ENCODE peak calls at places on chromosomes 2 and 18, in six cellular contexts. D, X, J, K, Q and M are unnamed samples. For H3K4me1, the result is how much of the 10 kb centered on the place peaks cover.

GRCh38 chr2:128467321-128467901 is 148.7 kb upstream of the HS6ST1 start:
- DNase-seq in X (no peak), Q (peak), J (no peak), K (no peak), D (peak), M (no peak)

GRCh38 chr2:20205915-20206524 is 18.9 kb downstream of the SDC1 start:
- DNase-seq in D (no peak), J (peak), X (no peak), Q (no peak), K (no peak), M (no peak)

GRCh38 chr2:207321504-207321903 is 155.8 kb upstream of the KLF7 start:
- DNase-seq in X (no peak), K (no peak), D (no peak), Q (no peak), J (no peak), M (no peak)

GRCh38 chr2:7007846-7008741 is 90.9 kb downstream of the RNF144A start:
- DNase-seq in Q (peak), J (peak), K (no peak), X (peak), D (peak), M (no peak)

GRCh38 chr18:48080546-48080945 is 150.1 kb upstream of the SMAD2 start:
- DNase-seq in D (no peak), K (no peak), Q (no peak), J (no peak), X (no peak), M (no peak)

GRCh38 chr2:64711260-64711659 is 57.5 kb upstream of the SERTAD2 start:
- DNase-seq in D (no peak), K (no peak), Q (no peak), J (no peak), X (no peak), M (no peak)

GRCh38 chr2:207189040-207189439 is 23.3 kb upstream of the KLF7 start:
- DNase-seq in J (no peak), Q (no peak), X (no peak), D (no peak), K (no peak), M (no peak)

GRCh38 chr2:65265090-65266045 is 37.7 kb downstream of the ACTR2 start:
- DNase-seq in D (no peak), Q (no peak), K (no peak), X (no peak), J (no peak), M (no peak)

GRCh38 chr18:54134053-54134452 is 90.4 kb downstream of the MBD2 start:
- DNase-seq in X (no peak), K (no peak), Q (no peak), D (no peak), J (no peak), M (no peak)

GRCh38 chr2:34096552-34097171 is 497.6 kb upstream of the FAM98A start:
- DNase-seq in Q (no peak), K (peak), D (no peak), X (no peak), J (peak), M (no peak)

GRCh38 chr2:7031424-7032245 is 114.4 kb downstream of the RNF144A start:
- DNase-seq in Q (peak), J (peak), K (peak), X (peak), D (no peak), M (peak)

GRCh38 chr18:27803957-27804356 is 373.0 kb downstream of the CDH2 start:
- DNase-seq in K (no peak), J (no peak), Q (no peak), D (no peak), X (no peak), M (no peak)

GRCh38 chr18:74819433-74820059 is 221.9 kb downstream of the ZNF407 start:
- DNase-seq in K (no peak), J (no peak), X (no peak), Q (no peak), D (no peak), M (no peak)

GRCh38 chr2:31664949-31665724 is 84.4 kb upstream of the SRD5A2 start:
- DNase-seq in J (no peak), Q (no peak), X (no peak), K (no peak), D (no peak), M (no peak)

GRCh38 chr2:128304715-128305554 is 13.7 kb downstream of the HS6ST1 start:
- DNase-seq in J (peak), Q (peak), D (peak), K (no peak), X (peak), M (peak)

GRCh38 chr2:238404406-238405216 is 22.1 kb upstream of the ASB1 start:
- DNase-seq in X (no peak), D (no peak), K (no peak), Q (no peak), J (no peak), M (no peak)

GRCh38 chr18:2223394-2223793 is 347.9 kb downstream of the METTL4 start:
- DNase-seq in X (no peak), Q (no peak), K (no peak), J (no peak), D (no peak), M (no peak)

DNA sequence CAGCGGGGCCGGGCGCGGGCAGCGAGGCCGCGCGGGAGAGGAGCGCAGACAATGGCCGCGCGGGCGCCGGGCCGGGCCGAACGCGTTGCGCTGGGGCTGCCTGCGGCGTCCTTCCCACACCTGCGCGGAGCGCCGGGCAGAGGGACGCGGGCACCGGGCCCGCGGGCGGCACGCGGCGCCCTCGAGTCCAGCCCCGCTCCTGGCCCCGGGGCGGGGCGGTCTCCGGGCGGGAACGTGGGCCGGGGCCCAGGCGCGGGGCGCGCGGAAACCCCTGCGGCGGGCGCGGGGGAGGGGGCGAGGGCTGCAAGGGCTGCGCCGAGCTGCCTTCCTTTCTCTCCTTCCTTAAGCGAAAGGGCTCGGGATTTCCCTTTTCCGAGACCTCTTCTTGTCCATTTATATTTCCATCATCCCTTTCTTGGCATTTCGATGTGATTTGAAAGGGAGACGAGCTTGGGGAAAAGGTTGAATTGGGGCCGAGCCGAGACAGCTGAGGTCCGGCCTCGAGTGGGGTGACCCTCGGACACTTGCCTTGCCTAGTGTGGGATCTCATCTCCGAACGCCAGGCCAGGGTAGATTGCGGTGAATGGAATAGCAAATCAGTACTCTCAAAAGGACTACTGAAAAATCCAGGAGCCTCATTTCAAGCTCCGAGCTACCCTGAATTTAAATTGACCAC is 678 bp downstream of the KLHL23 start:
- DNase-seq in K (no peak), Q (no peak), X (peak), D (no peak), J (peak), M (no peak)
- H3K4me1 ChIP-seq in K (under half), Q (under half), X (under half), D (under half), J (under half), M (under half)

GRCh38 chr2:148829618-148830017 is 45.4 kb upstream of the KIF5C start:
- DNase-seq in Q (no peak), X (no peak), K (no peak), J (no peak), D (no peak), M (no peak)
- TF ChIP-seq CTCF in Q (no peak), X (no peak), K (no peak), J (no peak), D (no peak), M (no peak)

GRCh38 chr2:61566566-61566965 is 28.4 kb upstream of the XPO1 start:
- DNase-seq in K (no peak), X (no peak), Q (no peak), J (no peak), D (no peak), M (no peak)

GRCh38 chr2:61557386-61557785 is 19.2 kb upstream of the XPO1 start:
- DNase-seq in K (no peak), J (no peak), X (no peak), D (no peak), Q (no peak), M (no peak)

GRCh38 chr2:61558160-61558559 is 20.0 kb upstream of the XPO1 start:
- DNase-seq in X (no peak), D (no peak), K (no peak), Q (no peak), J (no peak), M (no peak)

DNA sequence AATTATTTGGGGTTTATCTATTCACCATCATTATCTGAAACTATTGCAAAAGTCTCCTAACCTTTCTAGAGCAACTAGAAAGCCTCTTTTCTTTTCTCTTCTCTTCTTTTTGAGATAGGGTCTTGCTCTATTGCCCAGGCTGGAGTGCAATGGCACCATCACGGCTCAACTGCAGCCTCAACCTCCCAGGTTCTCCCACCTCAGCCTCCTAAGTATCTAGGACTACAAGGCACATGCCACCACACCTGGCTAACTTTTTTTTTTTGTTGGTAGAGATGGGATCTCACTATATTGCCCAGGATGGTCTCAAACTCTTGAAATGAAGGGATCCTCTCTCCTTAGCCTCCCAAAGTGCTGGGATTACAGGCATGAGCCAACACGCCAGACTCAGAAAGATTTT is 24.5 kb upstream of the XPO1 start:
- DNase-seq in Q (no peak), K (no peak), X (no peak), J (no peak), D (no peak), M (no peak)
- H3K4me1 ChIP-seq in Q (under half), K (under half), X (under half), J (under half), D (under half), M (under half)

DNA sequence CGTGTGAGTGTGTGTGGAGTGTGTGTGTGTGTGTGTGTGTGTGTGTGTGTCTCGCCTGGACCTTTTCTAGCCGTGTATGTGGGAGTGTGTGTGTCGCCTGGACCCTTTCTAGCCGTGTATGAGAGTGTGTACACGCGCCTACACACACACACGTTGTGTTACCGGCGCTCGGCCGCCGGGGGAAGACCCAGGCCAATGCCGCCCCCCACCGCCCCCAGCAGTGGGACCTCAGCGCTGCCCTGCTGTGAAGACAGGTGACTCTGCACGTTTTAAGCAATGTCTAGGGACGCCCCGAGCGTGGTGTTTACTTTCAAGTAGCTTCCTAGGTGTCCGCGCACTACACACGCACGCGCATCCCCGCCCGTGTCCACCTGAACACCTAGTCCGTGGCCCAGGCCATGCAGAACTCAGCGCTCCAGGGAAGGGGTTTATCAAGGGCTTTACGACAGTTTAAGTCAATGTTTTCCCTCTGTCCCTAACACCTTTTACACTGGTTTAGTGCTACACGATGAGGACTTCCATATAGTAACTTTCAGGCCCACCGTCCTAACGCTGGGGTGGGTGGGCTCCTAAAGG is 1.2 kb upstream of the BCL2 start:
- DNase-seq in X (peak), K (peak), Q (peak), D (peak), J (peak), M (no peak)
- TF ChIP-seq CTCF in X (no peak), K (no peak), Q (no peak), D (no peak), J (no peak), M (no peak)

GRCh38 chr2:96894151-96894531 is 24.3 kb upstream of the SEMA4C start:
- DNase-seq in J (no peak), X (no peak), K (no peak), Q (no peak), D (no peak), M (no peak)

GRCh38 chr2:96895032-96895708 is 25.3 kb upstream of the SEMA4C start:
- DNase-seq in K (no peak), D (no peak), J (no peak), Q (no peak), X (no peak), M (no peak)

GRCh38 chr2:96895709-96896651 is 26.1 kb upstream of the SEMA4C start:
- DNase-seq in K (peak), Q (peak), J (no peak), D (no peak), X (no peak), M (no peak)

GRCh38 chr2:96891591-96892333 is 21.9 kb upstream of the SEMA4C start:
- DNase-seq in X (no peak), Q (peak), K (peak), D (no peak), J (no peak), M (peak)

GRCh38 chr2:96893289-96894150 is 23.6 kb upstream of the SEMA4C start:
- DNase-seq in K (no peak), J (no peak), X (peak), Q (no peak), D (no peak), M (no peak)
- H3K4me1 ChIP-seq in K (under half), J (under half), X (under half), Q (under half), D (under half), M (under half)

DNA sequence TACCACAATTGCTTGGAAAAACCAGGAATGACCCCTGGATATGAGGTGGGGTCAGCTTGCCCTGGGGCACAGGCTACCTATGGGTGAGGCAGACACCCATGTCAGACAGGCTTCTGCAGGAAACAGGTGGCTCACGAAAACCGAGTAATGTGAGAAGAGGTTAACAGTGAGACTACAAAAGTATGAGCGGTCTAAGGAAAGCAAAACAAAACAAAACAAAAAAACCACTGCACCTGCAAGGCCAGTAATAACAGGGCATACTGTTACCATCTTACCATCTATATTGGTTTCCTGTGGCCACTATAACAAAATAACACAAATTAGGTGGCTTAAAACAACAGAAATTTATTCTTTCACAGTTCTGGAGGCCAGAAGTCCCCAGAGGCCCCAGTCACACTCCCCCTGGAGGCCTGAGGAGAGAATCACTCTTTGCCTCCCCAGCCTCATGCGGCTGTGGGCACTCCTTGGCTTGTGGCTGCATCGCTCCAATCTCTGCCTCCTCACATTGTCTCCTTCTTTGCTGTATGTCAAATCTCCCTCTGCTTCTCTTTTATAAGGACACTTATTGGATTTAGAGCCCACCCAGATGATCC is 86.6 kb upstream of the EPC2 start:
- DNase-seq in J (no peak), Q (no peak), K (no peak), D (no peak), X (no peak), M (no peak)
- TF ChIP-seq CTCF in J (no peak), Q (no peak), K (no peak), D (no peak), X (no peak), M (no peak)

GRCh38 chr2:44939074-44940052 is 2.1 kb upstream of the SIX3 start:
- DNase-seq in Q (no peak), K (no peak), J (no peak), X (peak), D (no peak), M (no peak)
- H3K4me1 ChIP-seq in Q (under half), K (under half), J (half or more), X (under half), D (half or more), M (under half)

GRCh38 chr18:31505161-31505560 is 7.2 kb downstream of the DSG2 start:
- DNase-seq in D (no peak), Q (no peak), X (no peak), J (no peak), K (no peak), M (no peak)

GRCh38 chr18:31508781-31509180 is 10.8 kb downstream of the DSG2 start:
- DNase-seq in X (no peak), J (no peak), D (no peak), K (no peak), Q (no peak), M (no peak)

GRCh38 chr18:31504455-31505147 is 6.6 kb downstream of the DSG2 start:
- DNase-seq in Q (no peak), J (no peak), D (no peak), X (no peak), K (no peak), M (no peak)

GRCh38 chr18:31503011-31503410 is 5.0 kb downstream of the DSG2 start:
- DNase-seq in D (no peak), X (no peak), Q (no peak), K (no peak), J (no peak), M (no peak)

DNA sequence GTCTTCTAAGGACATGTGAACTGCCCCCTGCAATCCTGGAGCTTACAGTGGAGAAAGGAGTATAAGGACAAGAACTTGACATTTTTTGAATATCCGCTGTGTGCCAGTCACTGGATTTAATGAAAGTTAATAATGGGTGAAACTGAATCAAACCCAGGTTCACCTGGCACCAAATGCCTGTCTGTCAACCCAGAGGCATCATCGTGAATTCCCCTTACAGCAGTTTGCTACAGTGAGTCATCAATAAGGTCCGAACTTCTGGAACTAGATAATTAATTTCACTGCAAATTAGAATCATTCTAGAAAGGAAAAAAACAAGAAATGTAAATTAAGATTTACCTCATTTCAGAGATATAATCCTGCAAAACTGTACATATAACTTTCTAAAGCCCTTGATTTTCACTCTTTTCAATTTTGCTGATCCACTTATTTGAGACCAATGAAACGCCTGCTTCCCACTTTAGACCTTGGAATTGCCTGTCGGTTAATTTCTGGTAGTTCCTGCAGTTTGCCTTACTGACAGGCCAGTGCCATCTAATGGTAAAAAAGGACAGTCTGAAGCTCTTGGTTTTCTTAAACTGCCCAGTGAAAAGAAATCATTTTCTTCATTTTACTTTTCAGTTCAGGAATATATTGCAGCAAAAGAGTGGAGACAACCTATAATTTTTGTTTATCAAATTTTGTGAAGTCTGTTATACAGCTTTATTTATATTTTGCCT is 8.2 kb downstream of the DSG2 start:
- DNase-seq in D (no peak), K (no peak), Q (no peak), J (no peak), X (no peak), M (no peak)
- TF ChIP-seq CTCF in D (peak), K (no peak), Q (peak), J (no peak), X (peak), M (peak)

DNA sequence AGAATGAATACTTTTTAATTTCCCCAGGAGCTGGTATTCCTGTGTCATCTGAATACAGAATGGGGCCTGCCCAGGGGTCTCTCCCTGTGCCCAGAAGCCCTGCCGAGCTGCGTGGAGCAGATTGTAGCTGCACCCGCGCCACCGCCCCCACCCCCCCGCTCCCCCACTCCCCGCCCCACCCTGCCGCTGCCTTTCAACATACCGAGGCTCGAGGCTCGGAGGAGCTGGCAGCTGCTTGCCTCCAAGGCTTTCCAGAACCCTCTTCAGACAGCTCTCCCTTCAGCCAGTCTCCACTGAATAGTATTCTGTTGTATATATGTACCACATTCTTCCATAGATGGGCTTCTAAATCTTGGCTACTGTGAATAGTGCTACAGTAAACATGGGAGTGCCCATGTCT is 150.7 kb downstream of the TSN start:
- DNase-seq in J (no peak), Q (no peak), X (no peak), K (no peak), D (no peak), M (no peak)
- H3K4me1 ChIP-seq in J (under half), Q (under half), X (under half), K (under half), D (under half), M (under half)